ENCODE peak calls at places on chromosomes 3 and 15, in ten cellular contexts. Z, X, K, T, A, R, J, D, U and P are unnamed samples.

GRCh38 chr15:48834756-48835155 is 23.9 kb upstream of the CEP152 start:
- DNase-seq in Z (no peak), X (no peak), K (no peak), T (no peak), A (no peak), R (no peak), J (no peak), D (no peak), U (no peak), P (no peak)

GRCh38 chr15:52642386-52643361 is 36.5 kb downstream of the ATOSA start:
- DNase-seq in Z (no peak), X (no peak), K (peak), T (no peak), A (no peak), R (no peak), J (no peak), D (no peak), U (peak), P (no peak)

GRCh38 chr15:48066456-48066855 is 54.3 kb upstream of the SLC24A5 start:
- DNase-seq in Z (no peak), X (no peak), K (no peak), T (no peak), A (no peak), R (no peak), J (no peak), D (no peak), U (no peak), P (no peak)

GRCh38 chr15:96122077-96123027 is 208.1 kb upstream of the NR2F2 start:
- DNase-seq in Z (no peak), X (no peak), K (peak), T (peak), A (no peak), R (no peak), J (no peak), D (no peak), U (peak), P (no peak)

GRCh38 chr3:99714146-99714545 is 75.8 kb downstream of the COL8A1 start:
- DNase-seq in Z (no peak), X (no peak), K (peak), T (no peak), A (no peak), R (no peak), J (no peak), D (no peak), U (peak), P (no peak)

GRCh38 chr3:173502983-173503568 is 105.5 kb downstream of the NLGN1 start:
- DNase-seq in Z (peak), X (no peak), K (peak), T (no peak), A (no peak), R (no peak), J (no peak), D (no peak), U (peak), P (no peak)

GRCh38 chr3:61060421-61060861 is 190.8 kb downstream of the FHIT start:
- DNase-seq in Z (no peak), X (no peak), K (no peak), T (no peak), A (no peak), R (no peak), J (no peak), D (no peak), U (no peak), P (no peak)

GRCh38 chr3:61524933-61525332 is 36.4 kb upstream of the PTPRG start:
- DNase-seq in Z (no peak), X (no peak), K (no peak), T (peak), A (no peak), R (no peak), J (no peak), D (no peak), U (no peak), P (no peak)

GRCh38 chr15:29294732-29295131 is 25.1 kb upstream of the NSMCE3 start:
- DNase-seq in Z (no peak), X (no peak), K (no peak), T (no peak), A (no peak), R (no peak), J (no peak), D (no peak), U (no peak), P (no peak)

GRCh38 chr15:48191574-48192225 is at the start of gene CTXN2:
- DNase-seq in Z (no peak), X (no peak), K (peak), T (peak), A (no peak), R (no peak), J (no peak), D (no peak), U (no peak), P (no peak)

GRCh38 chr15:58344164-58345070 is 87.4 kb upstream of the LIPC start:
- DNase-seq in Z (no peak), X (no peak), K (no peak), T (no peak), A (no peak), R (no peak), J (no peak), D (no peak), U (no peak), P (no peak)

GRCh38 chr3:46935168-46935858 is 41.2 kb downstream of the CCDC12 start:
- DNase-seq in Z (no peak), X (no peak), K (peak), T (peak), A (no peak), R (peak), J (peak), D (no peak), U (peak), P (peak)

GRCh38 chr15:50224606-50225005 is 40.9 kb downstream of the HDC start:
- DNase-seq in Z (no peak), X (no peak), K (peak), T (no peak), A (no peak), R (no peak), J (no peak), D (no peak), U (peak), P (no peak)

GRCh38 chr3:112739252-112739945 is 98.5 kb upstream of the CCDC80 start:
- DNase-seq in Z (no peak), X (no peak), K (peak), T (no peak), A (no peak), R (no peak), J (no peak), D (no peak), U (peak), P (no peak)

GRCh38 chr15:69568621-69569020 is 116.0 kb downstream of the RPLP1 start:
- DNase-seq in Z (no peak), X (no peak), K (peak), T (no peak), A (no peak), R (no peak), J (no peak), D (no peak), U (peak), P (no peak)

GRCh38 chr15:50862553-50862952 is 45.9 kb upstream of the AP4E1 start:
- DNase-seq in Z (no peak), X (no peak), K (no peak), T (no peak), A (no peak), R (no peak), J (no peak), D (no peak), U (no peak), P (no peak)

GRCh38 chr15:98774756-98775497 is 126.6 kb downstream of the IGF1R start:
- DNase-seq in Z (no peak), X (no peak), K (peak), T (no peak), A (no peak), R (no peak), J (no peak), D (no peak), U (no peak), P (no peak)

GRCh38 chr15:64284037-64284436 is 71.9 kb downstream of the CSNK1G1 start:
- DNase-seq in Z (no peak), X (no peak), K (peak), T (no peak), A (no peak), R (no peak), J (no peak), D (no peak), U (peak), P (no peak)

GRCh38 chr15:38461089-38461833 is 7.3 kb downstream of the FAM98B start:
- DNase-seq in Z (no peak), X (no peak), K (peak), T (no peak), A (no peak), R (no peak), J (no peak), D (no peak), U (peak), P (no peak)

GRCh38 chr15:71811036-71811736 is 832 bp downstream of the NR2E3 start:
- DNase-seq in Z (no peak), X (no peak), K (no peak), T (no peak), A (no peak), R (no peak), J (no peak), D (no peak), U (no peak), P (no peak)

GRCh38 chr3:70042683-70043082 is 43.1 kb downstream of the SAMMSON start:
- DNase-seq in Z (no peak), X (no peak), K (no peak), T (no peak), A (no peak), R (no peak), J (no peak), D (no peak), U (no peak), P (no peak)

GRCh38 chr3:194407423-194407822 is 8.4 kb upstream of the GP5 start:
- DNase-seq in Z (no peak), X (no peak), K (peak), T (no peak), A (no peak), R (no peak), J (no peak), D (no peak), U (peak), P (no peak)

GRCh38 chr15:40743921-40744809 is 10.9 kb downstream of the RMDN3 start:
- DNase-seq in Z (no peak), X (no peak), K (peak), T (no peak), A (no peak), R (peak), J (no peak), D (peak), U (peak), P (no peak)

GRCh38 chr15:99310745-99311144 is 59.5 kb downstream of the LRRC28 start:
- DNase-seq in Z (no peak), X (no peak), K (no peak), T (no peak), A (no peak), R (no peak), J (no peak), D (no peak), U (no peak), P (no peak)

GRCh38 chr3:168095611-168096209 is at the start of gene GOLIM4:
- DNase-seq in Z (peak), X (peak), K (peak), T (peak), A (no peak), R (peak), J (peak), D (peak), U (peak), P (peak)

GRCh38 chr15:41772720-41773331 is 1.5 kb upstream of the MAPKBP1 start:
- DNase-seq in Z (peak), X (peak), K (peak), T (peak), A (no peak), R (peak), J (no peak), D (peak), U (peak), P (no peak)

GRCh38 chr3:179688847-179689246 is 36.0 kb downstream of the USP13 start:
- DNase-seq in Z (no peak), X (no peak), K (peak), T (no peak), A (no peak), R (no peak), J (no peak), D (no peak), U (peak), P (no peak)

GRCh38 chr3:197372076-197372661 is 73.8 kb upstream of the DLG1 start:
- DNase-seq in Z (no peak), X (no peak), K (peak), T (no peak), A (no peak), R (peak), J (no peak), D (no peak), U (peak), P (peak)